ENCODE peak calls at places on chromosomes 12 and 14, in eight cellular contexts. One of them, this sample, is unnamed.

GRCh38 chr12:56953314-56953713 is 4.1 kb downstream of the RDH16 start:
- DNase-seq in K562: no peak
- DNase-seq in foreskin fibroblast: no peak
- DNase-seq in lower leg skin: no peak
- DNase-seq in hepatocyte: no peak
- DNase-seq in pancreas: no peak
- DNase-seq in fibroblast of lung: no peak
- DNase-seq in cardiac fibroblast: no peak
- DNase-seq in this sample: no peak

GRCh38 chr12:128694445-128694844 is 129.3 kb downstream of the SLC15A4 start:
- DNase-seq in K562: no peak
- DNase-seq in foreskin fibroblast: no peak
- DNase-seq in lower leg skin: no peak
- DNase-seq in hepatocyte: no peak
- DNase-seq in pancreas: no peak
- DNase-seq in fibroblast of lung: no peak
- DNase-seq in cardiac fibroblast: no peak
- DNase-seq in this sample: no peak

GRCh38 chr14:64758711-64759554 is 54.7 kb downstream of the PLEKHG3 start:
- DNase-seq in K562: no peak
- DNase-seq in foreskin fibroblast: peak; percentile 95
- DNase-seq in lower leg skin: no peak
- DNase-seq in hepatocyte: peak; percentile 89
- DNase-seq in pancreas: peak; percentile 73
- DNase-seq in fibroblast of lung: peak; percentile 97
- DNase-seq in cardiac fibroblast: peak; percentile 87
- DNase-seq in this sample: no peak

GRCh38 chr14:33016611-33017010 is 77.9 kb downstream of the NPAS3 start:
- DNase-seq in K562: no peak
- DNase-seq in foreskin fibroblast: no peak
- DNase-seq in lower leg skin: no peak
- DNase-seq in hepatocyte: no peak
- DNase-seq in pancreas: no peak
- DNase-seq in fibroblast of lung: no peak
- DNase-seq in cardiac fibroblast: peak; percentile 16
- DNase-seq in this sample: no peak

GRCh38 chr14:90760055-90760444 is 56.2 kb downstream of the TTC7B start:
- DNase-seq in K562: no peak
- DNase-seq in foreskin fibroblast: no peak
- DNase-seq in lower leg skin: no peak
- DNase-seq in hepatocyte: no peak
- DNase-seq in pancreas: no peak
- DNase-seq in fibroblast of lung: no peak
- DNase-seq in cardiac fibroblast: no peak
- DNase-seq in this sample: no peak

GRCh38 chr14:59265808-59266207 is 77.3 kb downstream of the DAAM1 start:
- DNase-seq in K562: no peak
- DNase-seq in foreskin fibroblast: peak; percentile 49
- DNase-seq in lower leg skin: no peak
- DNase-seq in hepatocyte: no peak
- DNase-seq in pancreas: no peak
- DNase-seq in fibroblast of lung: no peak
- DNase-seq in cardiac fibroblast: no peak
- DNase-seq in this sample: no peak

GRCh38 chr12:57242691-57243454 is 8.1 kb downstream of the STAC3 start:
- DNase-seq in K562: peak; percentile 76
- DNase-seq in foreskin fibroblast: peak; percentile 74
- DNase-seq in lower leg skin: no peak
- DNase-seq in hepatocyte: peak; percentile 82
- DNase-seq in pancreas: peak; percentile 48
- DNase-seq in fibroblast of lung: peak; percentile 32
- DNase-seq in cardiac fibroblast: peak; percentile 53
- DNase-seq in this sample: peak; percentile 66

GRCh38 chr14:81427348-81428058 is 27.4 kb upstream of the STON2 start:
- DNase-seq in K562: peak; percentile 74
- DNase-seq in foreskin fibroblast: no peak
- DNase-seq in lower leg skin: peak; percentile 52
- DNase-seq in hepatocyte: no peak
- DNase-seq in pancreas: no peak
- DNase-seq in fibroblast of lung: peak; percentile 21
- DNase-seq in cardiac fibroblast: no peak
- DNase-seq in this sample: no peak

GRCh38 chr12:108175310-108175709 is 46.2 kb downstream of the WSCD2 start:
- DNase-seq in K562: no peak
- DNase-seq in foreskin fibroblast: no peak
- DNase-seq in lower leg skin: no peak
- DNase-seq in hepatocyte: no peak
- DNase-seq in pancreas: no peak
- DNase-seq in fibroblast of lung: no peak
- DNase-seq in cardiac fibroblast: no peak
- DNase-seq in this sample: no peak

GRCh38 chr14:96053600-96054381 is 14.6 kb downstream of the C14orf132 start:
- DNase-seq in K562: no peak
- DNase-seq in foreskin fibroblast: peak; percentile 97
- DNase-seq in lower leg skin: peak; percentile 76
- DNase-seq in hepatocyte: peak; percentile 54
- DNase-seq in pancreas: no peak
- DNase-seq in fibroblast of lung: peak; percentile 100
- DNase-seq in cardiac fibroblast: peak; percentile 94
- DNase-seq in this sample: no peak

DNA sequence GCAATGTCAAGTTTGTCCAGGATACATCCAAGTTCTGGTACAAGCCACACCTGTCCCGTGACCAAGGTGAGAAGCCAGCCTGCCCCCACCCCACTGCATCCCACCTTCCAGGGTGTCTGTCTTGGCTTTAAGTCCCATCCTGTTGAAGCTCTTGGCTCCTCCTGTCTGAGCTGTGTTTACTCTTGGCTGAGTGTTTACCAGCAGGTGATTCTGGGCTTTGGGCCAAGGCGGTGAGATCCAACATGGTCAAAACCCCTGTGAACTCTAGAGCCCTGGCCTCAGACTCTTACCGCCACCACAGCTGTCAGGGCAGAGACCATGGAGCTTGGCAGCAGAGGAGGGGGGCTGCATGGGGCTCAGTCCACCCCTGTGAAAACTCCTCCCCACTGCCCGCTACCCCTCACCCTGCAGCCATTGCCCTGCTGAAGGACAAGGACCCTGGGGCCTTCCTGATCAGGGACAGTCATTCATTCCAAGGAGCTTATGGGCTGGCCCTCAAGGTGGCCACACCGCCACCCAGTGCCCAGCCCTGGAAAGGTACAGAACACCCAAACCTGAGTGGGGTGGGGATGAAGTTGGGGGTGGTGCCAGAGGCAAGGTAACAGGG is 11.6 kb downstream of the TNS2 start:
- DNase-seq in K562: no peak
- DNase-seq in foreskin fibroblast: peak; percentile 37
- DNase-seq in lower leg skin: peak; percentile 26
- DNase-seq in hepatocyte: peak; percentile 69
- DNase-seq in pancreas: peak; percentile 88
- DNase-seq in fibroblast of lung: no peak
- DNase-seq in cardiac fibroblast: no peak
- DNase-seq in this sample: peak; percentile 92
- TF ChIP-seq CTCF in K562: peak; percentile 55
- TF ChIP-seq CTCF in foreskin fibroblast: peak; percentile 13
- TF ChIP-seq CTCF in lower leg skin: no peak
- TF ChIP-seq CTCF in hepatocyte: peak; percentile 28
- TF ChIP-seq CTCF in pancreas: no peak
- TF ChIP-seq CTCF in fibroblast of lung: no peak
- TF ChIP-seq CTCF in cardiac fibroblast: peak; percentile 15
- TF ChIP-seq CTCF in this sample: peak; percentile 38

GRCh38 chr12:6829532-6830220 is 1.5 kb downstream of the P3H3 start:
- DNase-seq in K562: peak; percentile 35
- DNase-seq in foreskin fibroblast: peak; percentile 72
- DNase-seq in lower leg skin: no peak
- DNase-seq in hepatocyte: no peak
- DNase-seq in pancreas: no peak
- DNase-seq in fibroblast of lung: no peak
- DNase-seq in cardiac fibroblast: no peak
- DNase-seq in this sample: no peak
- TF ChIP-seq CTCF in K562: no peak
- TF ChIP-seq CTCF in foreskin fibroblast: peak; percentile 18
- TF ChIP-seq CTCF in lower leg skin: no peak
- TF ChIP-seq CTCF in hepatocyte: peak; percentile 24
- TF ChIP-seq CTCF in pancreas: no peak
- TF ChIP-seq CTCF in fibroblast of lung: peak; percentile 28
- TF ChIP-seq CTCF in cardiac fibroblast: peak; percentile 20
- TF ChIP-seq CTCF in this sample: no peak

GRCh38 chr12:41661141-41661540 is 473.0 kb downstream of the PDZRN4 start:
- DNase-seq in K562: no peak
- DNase-seq in foreskin fibroblast: no peak
- DNase-seq in lower leg skin: no peak
- DNase-seq in hepatocyte: no peak
- DNase-seq in pancreas: no peak
- DNase-seq in fibroblast of lung: no peak
- DNase-seq in cardiac fibroblast: no peak
- DNase-seq in this sample: no peak

DNA sequence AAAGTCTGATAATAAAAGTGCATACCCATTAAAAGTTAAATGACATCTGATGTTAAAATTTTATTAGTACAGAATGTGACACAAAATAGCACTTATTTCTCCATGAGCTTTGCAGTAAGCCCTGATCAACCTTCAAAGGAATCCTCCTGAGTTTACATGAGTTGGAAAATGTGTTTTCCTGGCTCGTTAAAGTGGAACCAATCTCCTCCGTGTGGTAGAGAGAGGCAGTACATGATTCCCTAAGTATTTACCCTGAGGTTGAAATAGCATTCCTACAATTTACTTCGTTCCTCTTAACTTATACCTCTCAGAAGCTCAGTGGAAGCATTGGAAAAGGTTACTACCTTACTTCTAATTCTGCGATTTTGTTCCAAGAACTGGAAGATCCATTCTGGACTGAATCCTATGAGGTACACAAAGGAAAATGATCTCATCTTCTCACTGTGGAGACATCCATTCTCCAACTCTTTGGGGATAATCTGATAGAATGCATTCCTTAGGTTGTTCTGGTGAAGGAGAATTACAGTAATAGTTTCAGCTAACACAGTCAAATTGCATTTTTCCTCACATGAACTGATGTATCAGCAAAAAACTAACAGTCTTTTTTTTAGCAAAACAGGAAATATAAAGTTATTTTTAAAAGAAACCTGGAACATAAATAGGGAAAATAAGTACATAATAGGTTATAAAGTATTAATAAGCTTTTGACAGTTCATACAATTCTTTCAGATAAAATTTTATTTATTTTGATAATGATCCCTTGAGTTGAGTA is 475.6 kb downstream of the PDZRN4 start:
- DNase-seq in K562: no peak
- DNase-seq in foreskin fibroblast: no peak
- DNase-seq in lower leg skin: no peak
- DNase-seq in hepatocyte: peak; percentile 60
- DNase-seq in pancreas: no peak
- DNase-seq in fibroblast of lung: peak; percentile 38
- DNase-seq in cardiac fibroblast: peak; percentile 6
- DNase-seq in this sample: no peak
- TF ChIP-seq CTCF in K562: no peak
- TF ChIP-seq CTCF in foreskin fibroblast: peak; percentile 45
- TF ChIP-seq CTCF in lower leg skin: no peak
- TF ChIP-seq CTCF in hepatocyte: peak; percentile 59
- TF ChIP-seq CTCF in pancreas: no peak
- TF ChIP-seq CTCF in fibroblast of lung: peak; percentile 27
- TF ChIP-seq CTCF in cardiac fibroblast: peak; percentile 29
- TF ChIP-seq CTCF in this sample: peak; percentile 24

GRCh38 chr12:26614217-26614616 is 218.8 kb downstream of the ITPR2 start:
- DNase-seq in K562: peak; percentile 11
- DNase-seq in foreskin fibroblast: peak; percentile 55
- DNase-seq in lower leg skin: no peak
- DNase-seq in hepatocyte: peak; percentile 21
- DNase-seq in pancreas: no peak
- DNase-seq in fibroblast of lung: peak; percentile 6
- DNase-seq in cardiac fibroblast: peak; percentile 55
- DNase-seq in this sample: no peak
- TF ChIP-seq CTCF in K562: peak; percentile 74
- TF ChIP-seq CTCF in foreskin fibroblast: peak; percentile 62
- TF ChIP-seq CTCF in lower leg skin: no peak
- TF ChIP-seq CTCF in hepatocyte: peak; percentile 45
- TF ChIP-seq CTCF in pancreas: no peak
- TF ChIP-seq CTCF in fibroblast of lung: peak; percentile 75
- TF ChIP-seq CTCF in cardiac fibroblast: peak; percentile 73
- TF ChIP-seq CTCF in this sample: peak; percentile 26

DNA sequence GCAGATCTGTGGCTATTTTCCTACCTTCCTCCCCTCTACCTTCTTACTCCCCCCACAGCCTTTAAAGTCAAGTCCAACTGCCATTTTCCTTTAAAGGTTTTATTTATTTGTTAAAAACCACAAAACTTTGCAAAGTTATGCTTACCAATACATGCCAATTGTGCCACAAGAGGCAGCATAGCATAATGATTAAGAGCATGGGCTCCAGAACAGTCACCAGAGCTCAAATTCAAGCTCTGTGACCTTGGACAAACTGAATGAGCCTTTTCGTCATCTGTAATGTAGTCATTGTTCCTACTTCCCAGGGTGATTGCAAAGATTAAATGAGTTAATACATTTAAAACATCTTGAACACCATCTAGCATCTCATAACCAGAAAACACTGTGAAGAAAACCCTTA is 13.0 kb upstream of the FMNL3 start:
- DNase-seq in K562: no peak
- DNase-seq in foreskin fibroblast: peak; percentile 52
- DNase-seq in lower leg skin: no peak
- DNase-seq in hepatocyte: no peak
- DNase-seq in pancreas: no peak
- DNase-seq in fibroblast of lung: no peak
- DNase-seq in cardiac fibroblast: peak; percentile 30
- DNase-seq in this sample: no peak
- TF ChIP-seq CTCF in K562: peak; percentile 16
- TF ChIP-seq CTCF in foreskin fibroblast: no peak
- TF ChIP-seq CTCF in lower leg skin: no peak
- TF ChIP-seq CTCF in hepatocyte: no peak
- TF ChIP-seq CTCF in pancreas: no peak
- TF ChIP-seq CTCF in fibroblast of lung: no peak
- TF ChIP-seq CTCF in cardiac fibroblast: peak; percentile 14
- TF ChIP-seq CTCF in this sample: no peak

DNA sequence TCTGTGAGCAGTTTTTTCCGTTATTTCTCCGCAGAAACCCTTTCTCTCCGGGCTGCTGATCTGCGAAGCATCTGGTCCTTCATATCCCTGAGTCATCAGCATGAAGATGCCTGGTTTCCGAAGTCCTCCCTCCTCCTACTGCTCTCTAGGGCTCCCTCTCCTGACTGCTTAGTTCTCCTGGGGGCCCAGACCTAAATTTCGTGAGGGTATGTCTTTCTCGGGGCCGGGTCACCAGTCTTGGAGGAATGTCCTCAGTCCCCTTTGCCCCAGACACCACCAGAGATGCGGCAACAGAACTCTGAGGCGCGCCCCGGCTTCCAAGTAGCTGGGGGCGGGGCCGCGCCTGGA is 622 bp upstream of the BICDL1 start:
- DNase-seq in K562: no peak
- DNase-seq in foreskin fibroblast: peak; percentile 80
- DNase-seq in lower leg skin: no peak
- DNase-seq in hepatocyte: no peak
- DNase-seq in pancreas: no peak
- DNase-seq in fibroblast of lung: peak; percentile 60
- DNase-seq in cardiac fibroblast: peak; percentile 49
- DNase-seq in this sample: no peak
- TF ChIP-seq CTCF in K562: peak; percentile 34
- TF ChIP-seq CTCF in foreskin fibroblast: peak; percentile 47
- TF ChIP-seq CTCF in lower leg skin: no peak
- TF ChIP-seq CTCF in hepatocyte: peak; percentile 43
- TF ChIP-seq CTCF in pancreas: no peak
- TF ChIP-seq CTCF in fibroblast of lung: no peak
- TF ChIP-seq CTCF in cardiac fibroblast: peak; percentile 16
- TF ChIP-seq CTCF in this sample: no peak

GRCh38 chr14:102998393-102998792 is 59.0 kb downstream of the CDC42BPB start:
- DNase-seq in K562: no peak
- DNase-seq in foreskin fibroblast: peak; percentile 44
- DNase-seq in lower leg skin: no peak
- DNase-seq in hepatocyte: peak; percentile 39
- DNase-seq in pancreas: no peak
- DNase-seq in fibroblast of lung: peak; percentile 68
- DNase-seq in cardiac fibroblast: peak; percentile 62
- DNase-seq in this sample: no peak
- TF ChIP-seq CTCF in K562: no peak
- TF ChIP-seq CTCF in foreskin fibroblast: no peak
- TF ChIP-seq CTCF in lower leg skin: no peak
- TF ChIP-seq CTCF in hepatocyte: no peak
- TF ChIP-seq CTCF in pancreas: no peak
- TF ChIP-seq CTCF in fibroblast of lung: no peak
- TF ChIP-seq CTCF in cardiac fibroblast: no peak
- TF ChIP-seq CTCF in this sample: no peak

This sample was measured in right lobe of liver.